ENCODE peak calls at places on chromosomes 13 and 19, in seven cellular contexts. One of them, this sample, is unnamed.

GRCh38 chr19:48961051-48961649 is 4.0 kb upstream of the FTL start:
- DNase-seq in stimulated activated CD4-positive, alpha-beta T cell treated with anti-CD3 and anti-CD28 coated beads, Interleukin-1b, Interleukin-23, amount 100 ng/mL, for 1 hour: no peak
- DNase-seq in endodermal cell: no peak
- DNase-seq in bronchial epithelial cell: no peak
- DNase-seq in NCI-H446: no peak
- DNase-seq in NCI-H69: no peak
- DNase-seq in mesenteric fat pad: no peak
- DNase-seq in this sample: no peak

GRCh38 chr13:51009597-51009996 is 100.0 kb downstream of the RNASEH2B start:
- DNase-seq in stimulated activated CD4-positive, alpha-beta T cell treated with anti-CD3 and anti-CD28 coated beads, Interleukin-1b, Interleukin-23, amount 100 ng/mL, for 1 hour: no peak
- DNase-seq in endodermal cell: no peak
- DNase-seq in bronchial epithelial cell: no peak
- DNase-seq in NCI-H446: no peak
- DNase-seq in NCI-H69: no peak
- DNase-seq in mesenteric fat pad: no peak
- DNase-seq in this sample: no peak

GRCh38 chr13:51324714-51325440 is 14.6 kb upstream of the SERPINE3 start:
- DNase-seq in stimulated activated CD4-positive, alpha-beta T cell treated with anti-CD3 and anti-CD28 coated beads, Interleukin-1b, Interleukin-23, amount 100 ng/mL, for 1 hour: no peak
- DNase-seq in endodermal cell: peak; percentile 69
- DNase-seq in bronchial epithelial cell: no peak
- DNase-seq in NCI-H446: no peak
- DNase-seq in NCI-H69: peak; percentile 31
- DNase-seq in mesenteric fat pad: no peak
- DNase-seq in this sample: peak; percentile 76

GRCh38 chr13:51542358-51542972 is 41.8 kb upstream of the WDFY2 start:
- DNase-seq in stimulated activated CD4-positive, alpha-beta T cell treated with anti-CD3 and anti-CD28 coated beads, Interleukin-1b, Interleukin-23, amount 100 ng/mL, for 1 hour: no peak
- DNase-seq in endodermal cell: no peak
- DNase-seq in bronchial epithelial cell: no peak
- DNase-seq in NCI-H446: peak; percentile 15
- DNase-seq in NCI-H69: peak; percentile 34
- DNase-seq in mesenteric fat pad: no peak
- DNase-seq in this sample: peak; percentile 52

GRCh38 chr13:42747399-42747873 is 33.9 kb upstream of the FAM216B start:
- DNase-seq in stimulated activated CD4-positive, alpha-beta T cell treated with anti-CD3 and anti-CD28 coated beads, Interleukin-1b, Interleukin-23, amount 100 ng/mL, for 1 hour: no peak
- DNase-seq in endodermal cell: no peak
- DNase-seq in bronchial epithelial cell: peak; percentile 98
- DNase-seq in NCI-H446: no peak
- DNase-seq in NCI-H69: peak; percentile 60
- DNase-seq in mesenteric fat pad: no peak
- DNase-seq in this sample: no peak

GRCh38 chr13:113151745-113152707 is 6.4 kb upstream of the PROZ start:
- DNase-seq in stimulated activated CD4-positive, alpha-beta T cell treated with anti-CD3 and anti-CD28 coated beads, Interleukin-1b, Interleukin-23, amount 100 ng/mL, for 1 hour: no peak
- DNase-seq in endodermal cell: peak; percentile 65
- DNase-seq in bronchial epithelial cell: no peak
- DNase-seq in NCI-H446: no peak
- DNase-seq in NCI-H69: peak; percentile 60
- DNase-seq in mesenteric fat pad: no peak
- DNase-seq in this sample: no peak

GRCh38 chr19:42407085-42407815 is 17.2 kb upstream of the CNFN start:
- DNase-seq in stimulated activated CD4-positive, alpha-beta T cell treated with anti-CD3 and anti-CD28 coated beads, Interleukin-1b, Interleukin-23, amount 100 ng/mL, for 1 hour: no peak
- DNase-seq in endodermal cell: no peak
- DNase-seq in bronchial epithelial cell: no peak
- DNase-seq in NCI-H446: no peak
- DNase-seq in NCI-H69: no peak
- DNase-seq in mesenteric fat pad: no peak
- DNase-seq in this sample: no peak

GRCh38 chr13:65855276-65855675 is 1374.9 kb downstream of the PCDH9 start:
- DNase-seq in stimulated activated CD4-positive, alpha-beta T cell treated with anti-CD3 and anti-CD28 coated beads, Interleukin-1b, Interleukin-23, amount 100 ng/mL, for 1 hour: no peak
- DNase-seq in endodermal cell: peak; percentile 46
- DNase-seq in bronchial epithelial cell: no peak
- DNase-seq in NCI-H446: no peak
- DNase-seq in NCI-H69: peak; percentile 69
- DNase-seq in mesenteric fat pad: no peak
- DNase-seq in this sample: no peak

GRCh38 chr13:34300559-34300958 is 482.6 kb downstream of the RFC3 start:
- DNase-seq in stimulated activated CD4-positive, alpha-beta T cell treated with anti-CD3 and anti-CD28 coated beads, Interleukin-1b, Interleukin-23, amount 100 ng/mL, for 1 hour: no peak
- DNase-seq in endodermal cell: no peak
- DNase-seq in bronchial epithelial cell: peak; percentile 40
- DNase-seq in NCI-H446: no peak
- DNase-seq in NCI-H69: no peak
- DNase-seq in mesenteric fat pad: no peak
- DNase-seq in this sample: no peak

GRCh38 chr13:36919206-36919832 is 719 bp downstream of the SMAD9 start:
- DNase-seq in stimulated activated CD4-positive, alpha-beta T cell treated with anti-CD3 and anti-CD28 coated beads, Interleukin-1b, Interleukin-23, amount 100 ng/mL, for 1 hour: no peak
- DNase-seq in endodermal cell: peak; percentile 79
- DNase-seq in bronchial epithelial cell: no peak
- DNase-seq in NCI-H446: peak; percentile 59
- DNase-seq in NCI-H69: peak; percentile 86
- DNase-seq in mesenteric fat pad: no peak
- DNase-seq in this sample: peak; percentile 76

GRCh38 chr13:90868321-90868920 is 479.1 kb upstream of the MIR17HG start:
- DNase-seq in stimulated activated CD4-positive, alpha-beta T cell treated with anti-CD3 and anti-CD28 coated beads, Interleukin-1b, Interleukin-23, amount 100 ng/mL, for 1 hour: no peak
- DNase-seq in endodermal cell: no peak
- DNase-seq in bronchial epithelial cell: peak; percentile 28
- DNase-seq in NCI-H446: peak; percentile 1
- DNase-seq in NCI-H69: peak; percentile 49
- DNase-seq in mesenteric fat pad: no peak
- DNase-seq in this sample: peak; percentile 48

GRCh38 chr13:32587014-32587773 is 942 bp downstream of the PDS5B start:
- DNase-seq in stimulated activated CD4-positive, alpha-beta T cell treated with anti-CD3 and anti-CD28 coated beads, Interleukin-1b, Interleukin-23, amount 100 ng/mL, for 1 hour: no peak
- DNase-seq in endodermal cell: peak; percentile 82
- DNase-seq in bronchial epithelial cell: peak; percentile 48
- DNase-seq in NCI-H446: peak; percentile 64
- DNase-seq in NCI-H69: peak; percentile 81
- DNase-seq in mesenteric fat pad: peak; percentile 91
- DNase-seq in this sample: peak; percentile 76

This sample was measured in GM23338.